ENCODE peak calls at places on chromosomes 7 and 10, in four cellular contexts. V is colonic mucosa, J is Peyer's patch, Q is cardiac fibroblast. Y is an unnamed sample.

GRCh38 chr7:134873253-134873652 is 93.8 kb downstream of the CALD1 start:
- DNase-seq in V (no peak), J (no peak), Q (peak), Y (no peak)

GRCh38 chr7:122518488-122518887 is 180.4 kb downstream of the RNF133 start:
- DNase-seq in V (no peak), J (no peak), Q (no peak), Y (no peak)

GRCh38 chr10:34172936-34173533 is 642.1 kb downstream of the PARD3 start:
- DNase-seq in V (no peak), J (no peak), Q (no peak), Y (no peak)

GRCh38 chr7:90401989-90402388 is 1.3 kb upstream of the CLDN12 start:
- DNase-seq in V (peak), J (no peak), Q (peak), Y (no peak)

GRCh38 chr7:4235596-4235995 is 446.5 kb upstream of the FOXK1 start:
- DNase-seq in V (no peak), J (no peak), Q (no peak), Y (no peak)

GRCh38 chr7:20229652-20230500 is 12.7 kb upstream of the MACC1 start:
- DNase-seq in V (no peak), J (no peak), Q (peak), Y (no peak)

GRCh38 chr7:150325901-150326300 is 2.6 kb upstream of the ACTR3C start:
- DNase-seq in V (no peak), J (no peak), Q (no peak), Y (no peak)

GRCh38 chr10:101645659-101646058 is 49.3 kb downstream of the FBXW4 start:
- DNase-seq in V (no peak), J (no peak), Q (no peak), Y (no peak)

GRCh38 chr7:101867265-101867664 is 49.8 kb downstream of the CUX1 start:
- DNase-seq in V (no peak), J (no peak), Q (no peak), Y (no peak)

GRCh38 chr7:80721880-80722595 is 83.6 kb downstream of the CD36 start:
- DNase-seq in V (no peak), J (no peak), Q (peak), Y (no peak)

GRCh38 chr7:24883632-24884013 is 96.4 kb downstream of the OSBPL3 start:
- DNase-seq in V (no peak), J (no peak), Q (no peak), Y (no peak)

GRCh38 chr7:102303669-102304422 is 17.2 kb downstream of the SH2B2 start:
- DNase-seq in V (no peak), J (no peak), Q (no peak), Y (no peak)

GRCh38 chr7:35007768-35008167 is 29.5 kb downstream of the DPY19L1 start:
- DNase-seq in V (no peak), J (no peak), Q (no peak), Y (no peak)

GRCh38 chr10:32790483-32790882 is 167.5 kb downstream of the ITGB1 start:
- DNase-seq in V (no peak), J (no peak), Q (peak), Y (no peak)

GRCh38 chr7:33666526-33666925 is 238.8 kb upstream of the BMPER start:
- DNase-seq in V (no peak), J (no peak), Q (no peak), Y (no peak)

GRCh38 chr7:49295136-49295535 is 370.8 kb downstream of the CDC14C start:
- DNase-seq in V (no peak), J (no peak), Q (peak), Y (no peak)

GRCh38 chr7:144134116-144134515 is 11.1 kb downstream of the OR2A14 start:
- DNase-seq in V (no peak), J (no peak), Q (no peak), Y (no peak)

GRCh38 chr10:101466016-101466912 is 112.3 kb downstream of the BTRC start:
- DNase-seq in V (no peak), J (no peak), Q (no peak), Y (no peak)

GRCh38 chr10:132471484-132471883 is 66.1 kb upstream of the INPP5A start:
- DNase-seq in V (no peak), J (no peak), Q (no peak), Y (no peak)

GRCh38 chr7:15687645-15688025 is 1.2 kb upstream of the MEOX2 start:
- DNase-seq in V (no peak), J (no peak), Q (no peak), Y (no peak)

GRCh38 chr7:32206987-32207386 is 136.8 kb upstream of the PDE1C start:
- DNase-seq in V (no peak), J (no peak), Q (peak), Y (no peak)

GRCh38 chr7:24826662-24827020 is 69.4 kb upstream of the GSDME start:
- DNase-seq in V (no peak), J (no peak), Q (no peak), Y (no peak)

GRCh38 chr10:123331438-123331837 is 177.2 kb downstream of the BUB3 start:
- DNase-seq in V (no peak), J (no peak), Q (peak), Y (no peak)

GRCh38 chr7:30142710-30143109 is 7.9 kb downstream of the MTURN start:
- DNase-seq in V (peak), J (no peak), Q (peak), Y (no peak)

GRCh38 chr10:108904163-108904878 is 1019.0 kb downstream of the XPNPEP1 start:
- DNase-seq in V (no peak), J (no peak), Q (peak), Y (no peak)

GRCh38 chr7:96995406-96996110 is 9.8 kb upstream of the DLX6 start:
- DNase-seq in V (no peak), J (no peak), Q (no peak), Y (no peak)

GRCh38 chr7:68176974-68177373 is 1180.3 kb downstream of the TYW1 start:
- DNase-seq in V (peak), J (no peak), Q (peak), Y (no peak)

GRCh38 chr10:110512461-110513187 is 14.9 kb downstream of the DUSP5 start:
- DNase-seq in V (no peak), J (no peak), Q (peak), Y (no peak)

GRCh38 chr10:73905256-73906018 is 5.5 kb upstream of the PLAU start:
- DNase-seq in V (no peak), J (no peak), Q (no peak), Y (no peak)

GRCh38 chr7:98213874-98214810 is 2.9 kb downstream of the BHLHA15 start:
- DNase-seq in V (no peak), J (peak), Q (no peak), Y (no peak)

DNA sequence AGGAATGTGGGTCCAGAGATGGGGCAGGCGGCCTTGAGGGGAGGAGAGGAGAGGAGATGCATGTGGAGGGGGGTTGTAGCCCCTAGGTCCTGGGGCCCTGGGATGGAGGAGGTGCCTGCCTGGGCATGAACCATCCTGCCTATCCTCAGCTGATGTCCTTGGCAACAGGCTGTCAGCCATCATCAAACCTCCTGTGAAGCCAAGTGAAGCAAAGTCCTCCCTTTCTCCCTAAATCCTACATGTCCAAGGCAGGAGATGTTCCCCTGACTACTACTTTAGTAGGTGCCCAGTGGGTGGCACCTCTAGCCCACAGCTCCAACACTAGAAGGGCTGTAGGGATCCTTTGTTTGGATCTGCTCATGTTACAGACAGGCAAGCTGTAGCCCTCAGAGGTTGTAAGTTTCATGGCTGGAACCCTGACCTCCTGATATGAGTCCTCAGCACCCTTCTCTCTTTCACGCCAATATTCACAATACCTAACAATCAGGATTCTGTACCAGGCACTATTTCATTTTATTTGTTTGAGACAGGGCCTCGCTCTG is 66.6 kb upstream of the SYPL1 start:
- DNase-seq in V (no peak), J (no peak), Q (peak), Y (no peak)
- TF ChIP-seq CTCF in V (no peak), J (no peak), Q (peak), Y (no peak)

GRCh38 chr7:117012284-117013174 is 59.2 kb downstream of the ST7 start:
- DNase-seq in V (no peak), J (no peak), Q (peak), Y (no peak)
- TF ChIP-seq CTCF in V (no peak), J (peak), Q (peak), Y (no peak)

GRCh38 chr10:75651452-75651851 is 220.0 kb downstream of the LRMDA start:
- DNase-seq in V (no peak), J (no peak), Q (no peak), Y (no peak)
- TF ChIP-seq CTCF in V (peak), J (peak), Q (peak), Y (no peak)

DNA sequence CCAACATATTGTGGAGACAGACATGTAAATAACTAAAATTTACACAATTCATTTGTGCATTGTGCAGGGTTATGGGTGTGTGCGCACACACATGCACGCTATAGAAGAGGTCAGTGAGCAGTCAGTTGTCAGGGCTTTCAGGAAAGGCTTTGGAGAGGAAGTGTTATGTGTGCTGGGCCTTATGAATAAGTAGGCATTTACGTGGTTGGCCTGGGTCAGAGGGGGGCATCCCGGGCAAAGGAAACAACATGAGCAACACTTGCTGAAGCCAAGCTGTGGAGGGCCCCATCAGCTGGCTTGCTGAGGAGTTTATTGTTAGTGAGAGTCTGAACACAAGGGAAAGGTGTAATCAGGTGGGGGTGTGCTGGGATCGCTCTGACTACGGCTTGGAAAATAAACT is 4.2 kb downstream of the PRXL2A start:
- DNase-seq in V (no peak), J (no peak), Q (no peak), Y (no peak)
- TF ChIP-seq CTCF in V (no peak), J (no peak), Q (no peak), Y (no peak)

DNA sequence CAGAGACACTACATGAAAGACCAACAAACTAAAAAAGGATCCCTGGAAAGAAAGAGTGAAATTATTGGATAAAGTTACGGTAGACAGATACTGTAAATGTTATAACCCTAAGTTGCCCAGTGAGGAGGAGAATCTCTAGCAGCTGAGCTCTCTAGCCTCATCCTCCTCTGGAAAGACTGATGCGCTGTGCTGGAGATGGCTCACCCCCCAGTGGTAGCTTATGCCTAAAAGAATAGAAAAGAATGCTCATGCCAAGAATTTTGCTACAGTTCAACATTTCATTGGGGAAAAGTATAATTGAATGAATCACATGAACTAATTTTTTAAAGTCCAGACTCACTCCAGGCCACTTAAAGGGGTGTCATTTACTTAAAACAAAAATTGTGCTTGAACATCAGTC is 50.8 kb upstream of the RNF32 start:
- DNase-seq in V (no peak), J (no peak), Q (no peak), Y (no peak)
- TF ChIP-seq CTCF in V (no peak), J (no peak), Q (no peak), Y (no peak)

Y was measured in activated B cell treated with CpG ODN at 0.5 μM for 24 hours.